ENCODE peak calls at places on chromosomes 11 and 22, in four cellular contexts. J is trophoblast cell, O is neuronal stem cell, P is mesenchymal stem cell. L is an unnamed sample.

GRCh38 chr11:76669901-76670474 is 559 bp downstream of the LRRC32 start:
- DNase-seq in J (peak), P (peak), O (no peak), L (no peak)

GRCh38 chr11:73236879-73237278 is 18.8 kb downstream of the P2RY2 start:
- DNase-seq in O (peak), P (peak), J (peak), L (peak)

GRCh38 chr22:28029201-28029948 is 110.3 kb upstream of the PITPNB start:
- DNase-seq in P (peak), O (no peak), J (no peak), L (no peak)

GRCh38 chr22:24964441-24964840 is 11.9 kb downstream of the KIAA1671 start:
- DNase-seq in O (no peak), P (no peak), J (peak), L (no peak)

GRCh38 chr11:81986556-81987161 is 747.0 kb downstream of the FAM181B start:
- DNase-seq in P (no peak), J (no peak), O (no peak), L (no peak)

GRCh38 chr11:899724-900123 is 10.9 kb downstream of the CHID1 start:
- DNase-seq in P (no peak), J (no peak), O (no peak), L (no peak)

GRCh38 chr11:120682866-120683265 is 171.3 kb downstream of the GRIK4 start:
- DNase-seq in P (no peak), O (no peak), J (no peak), L (no peak)

GRCh38 chr11:104653011-104653806 is 245.1 kb downstream of the CASP12 start:
- DNase-seq in P (peak), O (no peak), J (peak), L (no peak)

GRCh38 chr11:34904421-34904950 is 11.7 kb downstream of the APIP start:
- DNase-seq in O (no peak), P (no peak), J (no peak), L (no peak)

GRCh38 chr11:90908074-90908473 is 685.2 kb upstream of the CHORDC1 start:
- DNase-seq in O (no peak), J (no peak), P (no peak), L (no peak)

GRCh38 chr22:42179616-42180015 is 49.0 kb upstream of the CYP2D6 start:
- DNase-seq in J (no peak), P (peak), O (no peak), L (no peak)

GRCh38 chr22:48750826-48751440 is 1076.7 kb downstream of the BRD1 start:
- DNase-seq in O (no peak), P (no peak), J (no peak), L (no peak)

GRCh38 chr11:50333861-50334260 is 301.2 kb downstream of the OR4C45 start:
- DNase-seq in J (no peak), P (no peak), O (no peak), L (no peak)

GRCh38 chr22:35804421-35804820 is 86.7 kb downstream of the APOL5 start:
- DNase-seq in J (no peak), O (no peak), P (no peak), L (no peak)

GRCh38 chr22:45210174-45210573 is 30.5 kb downstream of the KIAA0930 start:
- DNase-seq in P (no peak), J (no peak), O (no peak), L (no peak)

GRCh38 chr22:45210577-45211431 is 29.9 kb downstream of the KIAA0930 start:
- DNase-seq in P (no peak), J (no peak), O (no peak), L (no peak)

GRCh38 chr22:45212306-45212709 is 28.4 kb downstream of the KIAA0930 start:
- DNase-seq in O (no peak), J (peak), P (peak), L (no peak)

GRCh38 chr22:45211848-45212247 is 28.8 kb downstream of the KIAA0930 start:
- DNase-seq in J (no peak), O (no peak), P (no peak), L (no peak)

GRCh38 chr22:45211435-45211834 is 29.3 kb downstream of the KIAA0930 start:
- DNase-seq in P (peak), J (no peak), O (no peak), L (no peak)
- H2BK12ac ChIP-seq in P (peak), J (no peak), O (no peak), L (no peak)

GRCh38 chr11:119593346-119593745 is 135.7 kb downstream of the NECTIN1 start:
- DNase-seq in O (no peak), J (no peak), P (no peak), L (no peak)

GRCh38 chr11:119592642-119593041 is 136.4 kb downstream of the NECTIN1 start:
- DNase-seq in J (no peak), P (no peak), O (no peak), L (no peak)

GRCh38 chr11:119591836-119592310 is 137.1 kb downstream of the NECTIN1 start:
- DNase-seq in J (no peak), P (no peak), O (no peak), L (no peak)

GRCh38 chr11:119589011-119589410 is 140.0 kb downstream of the NECTIN1 start:
- DNase-seq in O (no peak), J (no peak), P (no peak), L (no peak)

GRCh38 chr11:119590651-119591308 is 138.2 kb downstream of the NECTIN1 start:
- DNase-seq in P (no peak), J (no peak), O (peak), L (peak)
- H2BK12ac ChIP-seq in P (no peak), J (no peak), O (no peak), L (peak)

GRCh38 chr11:65554057-65554818 is 3.9 kb downstream of the LTBP3 start:
- DNase-seq in J (no peak), O (no peak), P (no peak), L (no peak)

GRCh38 chr11:65551572-65552398 is 6.4 kb downstream of the LTBP3 start:
- DNase-seq in O (no peak), J (no peak), P (no peak), L (peak)

GRCh38 chr11:65554842-65555395 is 3.2 kb downstream of the LTBP3 start:
- DNase-seq in J (no peak), O (no peak), P (no peak), L (no peak)

GRCh38 chr11:65552413-65552951 is 5.7 kb downstream of the LTBP3 start:
- DNase-seq in P (no peak), O (no peak), J (no peak), L (no peak)

GRCh38 chr11:65553301-65554001 is 4.7 kb downstream of the LTBP3 start:
- DNase-seq in P (no peak), O (no peak), J (peak), L (peak)
- H2BK12ac ChIP-seq in P (no peak), O (peak), J (no peak), L (no peak)

GRCh38 chr11:2928605-2929510 is at the start of gene PHLDA2:
- DNase-seq in O (no peak), P (peak), J (peak), L (peak)
- H2BK12ac ChIP-seq in O (peak), P (peak), J (peak), L (no peak)

DNA sequence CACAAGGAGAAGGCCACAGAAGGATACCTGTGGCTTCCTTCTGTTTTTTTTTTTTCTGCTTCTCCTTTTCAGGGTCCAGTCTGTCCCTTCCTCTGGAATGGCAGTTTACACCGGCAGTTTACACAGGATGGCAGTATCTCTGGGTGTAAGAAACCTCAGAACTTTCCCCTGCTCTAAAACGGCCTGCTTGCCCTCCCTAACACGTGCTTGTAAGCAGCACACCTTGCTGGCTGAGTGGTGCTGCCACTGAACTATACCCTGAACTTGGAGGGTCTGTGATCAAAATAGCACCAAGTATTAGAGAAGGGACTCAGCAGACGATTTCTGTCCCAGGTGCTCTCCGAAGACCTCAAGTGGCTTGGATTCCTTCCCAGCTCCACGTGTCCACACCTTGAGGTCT is 904 bp upstream of the OPCML start:
- DNase-seq in P (no peak), O (no peak), J (no peak), L (no peak)
- H2BK12ac ChIP-seq in P (no peak), O (no peak), J (no peak), L (no peak)

GRCh38 chr11:124535552-124536232 is 7.8 kb downstream of the OR8B12 start:
- DNase-seq in O (no peak), J (no peak), P (peak), L (no peak)
- H2BK12ac ChIP-seq in O (no peak), J (no peak), P (no peak), L (no peak)

DNA sequence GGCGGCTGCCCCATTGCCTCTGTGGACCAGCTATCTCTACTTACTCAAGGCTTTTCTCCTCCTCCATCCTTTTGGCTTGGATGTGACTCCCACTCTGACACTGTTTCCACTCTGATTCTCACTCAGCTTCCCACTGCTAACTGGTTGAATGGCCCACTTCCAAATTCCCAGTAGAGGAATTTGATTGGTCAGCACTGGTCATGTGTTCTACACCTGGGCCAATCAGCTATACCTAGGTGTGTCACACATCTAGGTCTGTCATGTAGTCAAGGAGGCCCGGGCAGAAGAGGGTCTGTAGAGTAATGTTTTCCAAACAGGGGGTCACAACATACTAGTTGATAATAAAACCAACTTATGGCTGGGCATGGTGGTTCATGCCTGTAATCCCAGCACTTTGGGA is 53.3 kb downstream of the TPBGL start:
- DNase-seq in J (no peak), O (no peak), P (no peak), L (no peak)
- H2BK12ac ChIP-seq in J (no peak), O (no peak), P (no peak), L (no peak)

GRCh38 chr11:112797653-112798293 is 163.4 kb upstream of the NCAM1 start:
- DNase-seq in O (peak), P (peak), J (peak), L (peak)
- H2BK12ac ChIP-seq in O (no peak), P (no peak), J (peak), L (no peak)

L was measured in H9.